ENCODE peak calls at places on chromosomes 4 and X, in seven cellular contexts. D is mesenchymal stem cell, M is tibial artery, F is GM23248, C is tibial nerve, K is uterus, W is hepatocyte. Y is an unnamed sample.

GRCh38 chr4:83830138-83830537 is 294.2 kb downstream of the GPAT3 start:
- DNase-seq in D (no peak), M (no peak), K (no peak), F (no peak), W (peak; percentile 26), C (no peak), Y (no peak)

GRCh38 chr4:152663203-152664066 is 16.4 kb downstream of the TMEM154 start:
- DNase-seq in F (no peak), W (no peak), M (no peak), K (no peak), C (no peak), D (peak; percentile 65), Y (peak; percentile 3)

GRCh38 chrX:17020828-17021821 is 74.7 kb downstream of the REPS2 start:
- DNase-seq in F (peak; percentile 24), M (no peak), K (no peak), D (no peak), C (no peak), W (no peak), Y (no peak)

GRCh38 chrX:2692221-2693122 is 1.4 kb downstream of the CD99 start:
- DNase-seq in M (no peak), W (peak; percentile 40), C (no peak), F (peak; percentile 70), D (no peak), K (no peak), Y (peak; percentile 66)

GRCh38 chr4:68011684-68012083 is 48.4 kb upstream of the TMPRSS11A start:
- DNase-seq in K (no peak), M (no peak), F (no peak), D (no peak), C (no peak), W (no peak), Y (no peak)

GRCh38 chrX:48958635-48959094 is 1.3 kb upstream of the OTUD5 start:
- DNase-seq in D (peak; percentile 79), K (peak; percentile 58), W (peak; percentile 65), C (no peak), M (peak; percentile 42), F (peak; percentile 86), Y (peak; percentile 71)

GRCh38 chr4:3384771-3385701 is 56.7 kb upstream of the HGFAC start:
- DNase-seq in D (no peak), F (no peak), K (no peak), W (no peak), M (peak; percentile 57), C (peak; percentile 49), Y (no peak)

GRCh38 chr4:121096629-121097028 is 24.3 kb upstream of the NDNF start:
- DNase-seq in F (peak; percentile 73), D (peak; percentile 47), K (no peak), C (no peak), M (no peak), W (peak; percentile 26), Y (peak; percentile 88)

GRCh38 chr4:42280327-42281095 is 116.8 kb upstream of the SHISA3 start:
- DNase-seq in D (peak; percentile 19), W (peak; percentile 37), C (no peak), K (no peak), F (peak; percentile 63), M (no peak), Y (peak; percentile 19)

GRCh38 chr4:167114416-167114971 is 119.8 kb downstream of the SPOCK3 start:
- DNase-seq in F (no peak), M (no peak), D (no peak), K (no peak), C (no peak), W (no peak), Y (peak; percentile 8)

GRCh38 chrX:57573754-57574153 is 18.1 kb upstream of the ZXDB start:
- DNase-seq in C (no peak), K (no peak), W (no peak), F (peak; percentile 23), D (peak; percentile 15), M (no peak), Y (peak; percentile 21)

GRCh38 chrX:599837-600715 is 30.5 kb upstream of the SHOX start:
- DNase-seq in K (no peak), W (no peak), F (no peak), C (no peak), M (no peak), D (no peak), Y (no peak)

GRCh38 chr4:159137176-159137575 is 34.3 kb downstream of the RAPGEF2 start:
- DNase-seq in W (peak; percentile 26), D (no peak), M (no peak), F (no peak), K (no peak), C (no peak), Y (no peak)

GRCh38 chr4:95095352-95095974 is 337.7 kb downstream of the BMPR1B start:
- DNase-seq in W (peak; percentile 58), M (no peak), C (no peak), K (no peak), F (peak; percentile 75), D (peak; percentile 44), Y (peak; percentile 85)

GRCh38 chr4:38177792-38178665 is 217.8 kb downstream of the PTTG2 start:
- DNase-seq in W (no peak), F (peak; percentile 66), C (peak; percentile 55), M (peak; percentile 68), K (peak; percentile 72), D (no peak), Y (no peak)

DNA sequence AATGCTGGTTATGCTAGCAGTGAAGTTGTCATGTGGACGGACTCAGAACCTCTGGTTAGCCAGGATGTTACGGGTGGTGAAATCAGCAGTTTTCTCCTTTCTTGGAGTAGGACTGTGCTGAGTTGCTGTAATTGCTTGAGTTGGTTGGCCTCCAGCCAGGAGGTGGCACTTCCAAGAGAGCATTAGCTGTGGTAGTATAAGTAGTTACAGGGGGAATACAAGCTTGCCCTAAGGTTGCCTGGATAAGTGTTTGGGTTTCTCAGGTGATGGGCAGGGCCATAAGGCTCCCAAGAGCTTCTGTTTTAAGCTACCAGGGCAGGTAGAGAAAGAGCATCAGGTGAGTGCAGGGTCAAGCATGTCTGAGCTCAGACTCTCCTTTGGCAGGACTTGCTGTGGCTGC is 103.0 kb downstream of the ZNF518B start:
- DNase-seq in D (no peak), F (no peak), W (no peak), K (no peak), M (peak; percentile 26), C (peak; percentile 6), Y (no peak)
- H3K4me1 ChIP-seq in D (no peaks in the 10 kb centered on the region), F (no peaks in the 10 kb centered on the region), W (no peaks in the 10 kb centered on the region), K (no peaks in the 10 kb centered on the region), M (no peaks in the 10 kb centered on the region), C (no peaks in the 10 kb centered on the region), Y (no peaks in the 10 kb centered on the region)

DNA sequence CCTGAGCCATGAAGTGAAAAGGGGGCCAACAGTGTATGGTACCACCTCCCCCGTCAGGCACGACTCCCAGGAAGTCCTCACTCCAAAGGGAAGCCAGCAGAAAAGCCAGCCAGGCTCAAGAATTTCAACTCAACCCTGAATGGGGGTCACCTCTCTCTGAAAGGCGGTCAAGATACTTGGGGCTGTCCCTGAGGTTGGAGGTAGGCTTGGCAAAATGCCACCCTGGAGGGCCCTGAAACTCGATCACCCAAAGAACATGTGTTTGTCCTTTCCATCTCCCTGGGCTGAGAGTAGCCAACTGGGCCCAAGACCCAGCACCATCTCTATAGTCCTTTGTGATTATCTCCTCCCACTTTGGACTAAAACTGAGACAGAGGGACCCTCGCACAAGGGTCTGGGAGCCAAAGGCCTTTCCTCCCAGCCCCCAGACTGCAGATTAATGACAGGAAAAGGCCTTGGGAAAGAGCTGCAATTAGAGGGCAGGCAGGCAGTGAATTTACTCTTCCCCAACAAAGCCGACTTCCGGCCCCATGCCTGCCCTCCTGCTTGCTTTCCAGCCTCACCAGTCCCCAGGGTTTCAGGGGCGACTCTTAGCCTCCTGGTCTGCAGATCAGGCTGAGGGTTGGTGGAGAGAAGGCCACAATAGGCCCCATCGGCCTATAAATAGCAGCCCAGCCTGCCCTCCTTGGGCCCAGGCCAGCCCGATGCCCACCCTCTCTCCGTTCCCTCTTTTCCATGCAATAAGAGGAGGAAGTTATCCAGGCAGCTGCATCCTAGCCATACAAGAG is 5.6 kb downstream of the SASH3 start:
- DNase-seq in K (no peak), M (no peak), W (no peak), D (no peak), F (no peak), C (no peak), Y (no peak)
- H3K4me3 ChIP-seq in K (no peak overlapping the region), M (no peak overlapping the region), W (no peak overlapping the region), D (no peak overlapping the region), F (no peak overlapping the region), C (no peak overlapping the region), Y (no peak overlapping the region)

GRCh38 chrX:154658187-154658586 is 4.8 kb upstream of the CTAG2 start:
- DNase-seq in C (no peak), F (no peak), D (no peak), W (peak; percentile 1), K (no peak), M (no peak), Y (no peak)

GRCh38 chrX:154660506-154660905 is 7.1 kb upstream of the CTAG2 start:
- DNase-seq in W (peak; percentile 0), M (no peak), F (no peak), D (no peak), K (no peak), C (no peak), Y (no peak)

GRCh38 chrX:154661200-154661599 is 7.8 kb upstream of the CTAG2 start:
- DNase-seq in W (no peak), F (no peak), M (no peak), D (no peak), C (no peak), K (no peak), Y (no peak)

GRCh38 chrX:154657226-154657805 is 3.9 kb upstream of the CTAG2 start:
- DNase-seq in M (no peak), D (no peak), C (no peak), F (no peak), K (no peak), W (peak; percentile 1), Y (no peak)

GRCh38 chrX:154658957-154659356 is 5.6 kb upstream of the CTAG2 start:
- DNase-seq in K (no peak), F (no peak), C (no peak), D (no peak), W (peak; percentile 0), M (no peak), Y (no peak)
- H3K9me3 ChIP-seq in K (no peaks in the 10 kb centered on the region), F (no peaks in the 10 kb centered on the region), C (no peaks in the 10 kb centered on the region), D (peaks cover 22% of the 10 kb centered on the region), W (no peaks in the 10 kb centered on the region), M (peaks cover 4% of the 10 kb centered on the region), Y (peaks cover 12% of the 10 kb centered on the region)

GRCh38 chrX:107677909-107678308 is 49.6 kb downstream of the PRPS1 start:
- DNase-seq in K (no peak), C (no peak), F (no peak), M (peak; percentile 47), W (no peak), D (peak; percentile 28), Y (no peak)
- H3K4me1 ChIP-seq in K (no peaks in the 10 kb centered on the region), C (peaks cover 51% of the 10 kb centered on the region), F (peaks cover 35% of the 10 kb centered on the region), M (peaks cover 16% of the 10 kb centered on the region), W (peaks cover 45% of the 10 kb centered on the region), D (peaks cover 25% of the 10 kb centered on the region), Y (peaks cover 56% of the 10 kb centered on the region)

GRCh38 chrX:78746496-78746895 is 1.0 kb upstream of the LPAR4 start:
- DNase-seq in K (no peak), C (no peak), M (no peak), D (no peak), F (no peak), W (no peak), Y (no peak)

GRCh38 chrX:78747471-78747870 is at the start of gene LPAR4:
- DNase-seq in M (no peak), W (peak; percentile 35), K (no peak), F (peak; percentile 48), C (no peak), D (peak; percentile 13), Y (no peak)
- H3K4me3 ChIP-seq in M (peak within 1 kb of the TSS; percentile 33), W (no peak within 1 kb of the TSS), K (peak within 1 kb of the TSS; percentile 27), F (peak within 1 kb of the TSS; percentile 71), C (no peak within 1 kb of the TSS), D (peak within 1 kb of the TSS; percentile 44), Y (peak within 1 kb of the TSS; percentile 80)

GRCh38 chr4:116015549-116015948 is 902.1 kb upstream of the NDST4 start:
- DNase-seq in D (no peak), M (no peak), C (no peak), W (no peak), K (no peak), F (no peak), Y (no peak)
- H3K9me3 ChIP-seq in D (peaks cover 62% of the 10 kb centered on the region), M (peaks cover 29% of the 10 kb centered on the region), C (no peaks in the 10 kb centered on the region), W (no peaks in the 10 kb centered on the region), K (no peaks in the 10 kb centered on the region), F (no peaks in the 10 kb centered on the region), Y (peaks cover 29% of the 10 kb centered on the region)